ENCODE peak calls at places on chromosomes 4 and X, in six cellular contexts. I, B, V, D, J and P are unnamed samples.

GRCh38 chr4:132195181-132195580 is 953.9 kb upstream of the PCDH10 start:
- DNase-seq in V (peak), J (no peak), B (no peak), I (no peak), D (no peak), P (no peak)

GRCh38 chr4:80058740-80059139 is 14.3 kb downstream of the ANTXR2 start:
- DNase-seq in B (no peak), D (no peak), V (no peak), I (no peak), J (no peak), P (no peak)

GRCh38 chr4:1084394-1084793 is 29.0 kb downstream of the RNF212 start:
- DNase-seq in D (no peak), I (no peak), B (no peak), V (no peak), J (no peak), P (no peak)

GRCh38 chr4:78056265-78057129 is 626 bp upstream of the FRAS1 start:
- DNase-seq in J (peak), V (peak), I (no peak), B (peak), D (peak), P (peak)

GRCh38 chr4:169305651-169306050 is 34.9 kb upstream of the SH3RF1 start:
- DNase-seq in D (no peak), I (no peak), J (peak), V (peak), B (peak), P (no peak)

GRCh38 chr4:106473515-106473914 is 104.9 kb upstream of the GIMD1 start:
- DNase-seq in I (no peak), J (no peak), B (no peak), V (no peak), D (no peak), P (no peak)

GRCh38 chrX:110042521-110042920 is 39.6 kb downstream of the TMEM164 start:
- DNase-seq in J (no peak), V (peak), I (no peak), D (no peak), B (peak), P (no peak)

GRCh38 chr4:83851261-83852084 is 315.6 kb downstream of the GPAT3 start:
- DNase-seq in D (peak), I (no peak), J (no peak), V (peak), B (peak), P (no peak)